ENCODE peak calls at places on chromosomes 12 and 14, in nine cellular contexts. One of them, this sample, is unnamed.

GRCh38 chr14:81694419-81694818 is 160.8 kb upstream of the SEL1L start:
- DNase-seq in colonic mucosa: no peak
- DNase-seq in PC-3: no peak
- DNase-seq in fibroblast of lung: no peak
- DNase-seq in mammary epithelial cell: no peak
- DNase-seq in IMR-90: no peak
- DNase-seq in endothelial cell of umbilical vein: no peak
- DNase-seq in astrocyte: no peak
- DNase-seq in HepG2: no peak
- DNase-seq in this sample: no peak

GRCh38 chr12:108657130-108657745 is 23.5 kb upstream of the SELPLG start:
- DNase-seq in mammary epithelial cell: no peak
- DNase-seq in PC-3: no peak
- DNase-seq in IMR-90: no peak
- DNase-seq in endothelial cell of umbilical vein: no peak
- DNase-seq in fibroblast of lung: no peak
- DNase-seq in HepG2: peak; percentile 74
- DNase-seq in astrocyte: no peak
- DNase-seq in colonic mucosa: peak; percentile 49
- DNase-seq in this sample: peak; percentile 77

GRCh38 chr12:60197589-60197988 is 601.8 kb downstream of the SLC16A7 start:
- DNase-seq in mammary epithelial cell: peak; percentile 35
- DNase-seq in colonic mucosa: no peak
- DNase-seq in IMR-90: peak; percentile 77
- DNase-seq in astrocyte: peak; percentile 30
- DNase-seq in PC-3: peak; percentile 66
- DNase-seq in fibroblast of lung: peak; percentile 44
- DNase-seq in HepG2: no peak
- DNase-seq in endothelial cell of umbilical vein: peak; percentile 14
- DNase-seq in this sample: no peak

GRCh38 chr12:29640589-29641345 is 143.0 kb downstream of the TMTC1 start:
- DNase-seq in PC-3: peak; percentile 74
- DNase-seq in fibroblast of lung: peak; percentile 76
- DNase-seq in IMR-90: peak; percentile 68
- DNase-seq in endothelial cell of umbilical vein: no peak
- DNase-seq in colonic mucosa: no peak
- DNase-seq in HepG2: peak; percentile 63
- DNase-seq in mammary epithelial cell: peak; percentile 60
- DNase-seq in astrocyte: peak; percentile 71
- DNase-seq in this sample: peak; percentile 57

GRCh38 chr14:61388976-61389576 is 67.7 kb downstream of the PRKCH start:
- DNase-seq in fibroblast of lung: peak; percentile 8
- DNase-seq in astrocyte: no peak
- DNase-seq in mammary epithelial cell: peak; percentile 68
- DNase-seq in HepG2: no peak
- DNase-seq in PC-3: peak; percentile 63
- DNase-seq in IMR-90: no peak
- DNase-seq in colonic mucosa: no peak
- DNase-seq in endothelial cell of umbilical vein: peak; percentile 28
- DNase-seq in this sample: no peak

GRCh38 chr14:50531595-50532501 is 521 bp downstream of the MAP4K5 start:
- DNase-seq in astrocyte: no peak
- DNase-seq in colonic mucosa: peak; percentile 47
- DNase-seq in HepG2: no peak
- DNase-seq in IMR-90: peak; percentile 29
- DNase-seq in fibroblast of lung: peak; percentile 55
- DNase-seq in endothelial cell of umbilical vein: peak; percentile 57
- DNase-seq in PC-3: peak; percentile 34
- DNase-seq in mammary epithelial cell: peak; percentile 54
- DNase-seq in this sample: peak; percentile 79

GRCh38 chr14:104133496-104133895 is 4.9 kb upstream of the KIF26A start:
- DNase-seq in fibroblast of lung: no peak
- DNase-seq in mammary epithelial cell: no peak
- DNase-seq in IMR-90: no peak
- DNase-seq in PC-3: no peak
- DNase-seq in astrocyte: no peak
- DNase-seq in HepG2: no peak
- DNase-seq in endothelial cell of umbilical vein: no peak
- DNase-seq in colonic mucosa: no peak
- DNase-seq in this sample: no peak

GRCh38 chr14:70585221-70585620 is 15.2 kb downstream of the MED6 start:
- DNase-seq in astrocyte: no peak
- DNase-seq in colonic mucosa: no peak
- DNase-seq in IMR-90: peak; percentile 7
- DNase-seq in HepG2: no peak
- DNase-seq in mammary epithelial cell: peak; percentile 21
- DNase-seq in fibroblast of lung: no peak
- DNase-seq in endothelial cell of umbilical vein: no peak
- DNase-seq in PC-3: peak; percentile 11
- DNase-seq in this sample: peak; percentile 6

GRCh38 chr12:12943589-12944260 is 8.2 kb downstream of the GPRC5D start:
- DNase-seq in astrocyte: no peak
- DNase-seq in HepG2: no peak
- DNase-seq in endothelial cell of umbilical vein: no peak
- DNase-seq in mammary epithelial cell: no peak
- DNase-seq in colonic mucosa: no peak
- DNase-seq in IMR-90: peak; percentile 52
- DNase-seq in PC-3: no peak
- DNase-seq in fibroblast of lung: peak; percentile 12
- DNase-seq in this sample: no peak

GRCh38 chr14:54766276-54767138 is 136.1 kb downstream of the GCH1 start:
- DNase-seq in mammary epithelial cell: no peak
- DNase-seq in astrocyte: no peak
- DNase-seq in fibroblast of lung: no peak
- DNase-seq in IMR-90: no peak
- DNase-seq in HepG2: no peak
- DNase-seq in PC-3: no peak
- DNase-seq in endothelial cell of umbilical vein: peak; percentile 16
- DNase-seq in colonic mucosa: no peak
- DNase-seq in this sample: no peak

GRCh38 chr14:64938972-64939816 is 3.4 kb downstream of the GPX2 start:
- DNase-seq in endothelial cell of umbilical vein: no peak
- DNase-seq in fibroblast of lung: no peak
- DNase-seq in astrocyte: no peak
- DNase-seq in IMR-90: no peak
- DNase-seq in colonic mucosa: peak; percentile 65
- DNase-seq in mammary epithelial cell: no peak
- DNase-seq in PC-3: no peak
- DNase-seq in HepG2: no peak
- DNase-seq in this sample: no peak

GRCh38 chr14:64935508-64935907 is 7.0 kb downstream of the GPX2 start:
- DNase-seq in fibroblast of lung: no peak
- DNase-seq in colonic mucosa: no peak
- DNase-seq in mammary epithelial cell: no peak
- DNase-seq in IMR-90: no peak
- DNase-seq in endothelial cell of umbilical vein: no peak
- DNase-seq in astrocyte: no peak
- DNase-seq in PC-3: no peak
- DNase-seq in HepG2: no peak
- DNase-seq in this sample: no peak

GRCh38 chr14:64937821-64938193 is 4.7 kb downstream of the GPX2 start:
- DNase-seq in astrocyte: no peak
- DNase-seq in HepG2: peak; percentile 63
- DNase-seq in PC-3: peak; percentile 52
- DNase-seq in endothelial cell of umbilical vein: peak; percentile 16
- DNase-seq in colonic mucosa: no peak
- DNase-seq in mammary epithelial cell: no peak
- DNase-seq in IMR-90: peak; percentile 15
- DNase-seq in fibroblast of lung: peak; percentile 11
- DNase-seq in this sample: no peak

GRCh38 chr14:64939817-64940190 is 2.7 kb downstream of the GPX2 start:
- DNase-seq in PC-3: no peak
- DNase-seq in IMR-90: no peak
- DNase-seq in HepG2: no peak
- DNase-seq in astrocyte: no peak
- DNase-seq in colonic mucosa: no peak
- DNase-seq in mammary epithelial cell: no peak
- DNase-seq in fibroblast of lung: no peak
- DNase-seq in endothelial cell of umbilical vein: no peak
- DNase-seq in this sample: no peak

DNA sequence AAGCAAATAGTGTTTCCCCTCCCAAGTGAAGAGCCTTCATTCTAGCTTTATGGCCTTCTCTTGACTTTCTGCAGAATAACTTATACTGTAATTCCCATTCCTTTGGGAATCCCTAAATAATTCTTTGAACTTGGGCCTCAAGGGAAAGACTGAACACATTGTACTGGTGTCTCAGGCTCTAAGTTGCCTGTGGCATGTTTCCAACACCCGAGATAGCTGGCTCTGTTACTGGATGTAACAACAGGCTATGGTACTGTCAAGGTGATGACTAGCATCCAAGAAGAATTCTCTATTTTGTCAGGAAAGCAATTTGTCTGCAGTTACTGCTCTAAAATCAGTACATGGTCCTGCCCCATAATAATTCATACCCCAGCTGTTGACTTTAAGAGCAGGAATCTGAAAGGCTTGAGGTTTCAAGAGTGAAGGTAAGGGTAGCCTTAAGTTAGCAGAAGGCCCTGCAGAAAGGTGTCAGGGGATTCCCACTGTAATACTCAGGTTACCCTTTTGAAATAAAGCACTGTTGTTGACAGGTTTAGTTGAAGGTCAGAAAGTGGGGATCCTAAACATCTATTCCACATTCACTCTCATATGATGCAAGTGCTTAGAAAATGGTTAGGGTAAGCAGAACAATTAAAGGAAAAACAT is 5.2 kb downstream of the GPX2 start:
- DNase-seq in astrocyte: no peak
- DNase-seq in endothelial cell of umbilical vein: no peak
- DNase-seq in colonic mucosa: no peak
- DNase-seq in mammary epithelial cell: no peak
- DNase-seq in PC-3: no peak
- DNase-seq in IMR-90: peak; percentile 18
- DNase-seq in HepG2: no peak
- DNase-seq in fibroblast of lung: no peak
- DNase-seq in this sample: no peak
- TF ChIP-seq CTCF in astrocyte: no peak
- TF ChIP-seq CTCF in endothelial cell of umbilical vein: no peak
- TF ChIP-seq CTCF in colonic mucosa: no peak
- TF ChIP-seq CTCF in mammary epithelial cell: no peak
- TF ChIP-seq CTCF in PC-3: no peak
- TF ChIP-seq CTCF in IMR-90: no peak
- TF ChIP-seq CTCF in HepG2: no peak
- TF ChIP-seq CTCF in fibroblast of lung: no peak
- TF ChIP-seq CTCF in this sample: no peak

DNA sequence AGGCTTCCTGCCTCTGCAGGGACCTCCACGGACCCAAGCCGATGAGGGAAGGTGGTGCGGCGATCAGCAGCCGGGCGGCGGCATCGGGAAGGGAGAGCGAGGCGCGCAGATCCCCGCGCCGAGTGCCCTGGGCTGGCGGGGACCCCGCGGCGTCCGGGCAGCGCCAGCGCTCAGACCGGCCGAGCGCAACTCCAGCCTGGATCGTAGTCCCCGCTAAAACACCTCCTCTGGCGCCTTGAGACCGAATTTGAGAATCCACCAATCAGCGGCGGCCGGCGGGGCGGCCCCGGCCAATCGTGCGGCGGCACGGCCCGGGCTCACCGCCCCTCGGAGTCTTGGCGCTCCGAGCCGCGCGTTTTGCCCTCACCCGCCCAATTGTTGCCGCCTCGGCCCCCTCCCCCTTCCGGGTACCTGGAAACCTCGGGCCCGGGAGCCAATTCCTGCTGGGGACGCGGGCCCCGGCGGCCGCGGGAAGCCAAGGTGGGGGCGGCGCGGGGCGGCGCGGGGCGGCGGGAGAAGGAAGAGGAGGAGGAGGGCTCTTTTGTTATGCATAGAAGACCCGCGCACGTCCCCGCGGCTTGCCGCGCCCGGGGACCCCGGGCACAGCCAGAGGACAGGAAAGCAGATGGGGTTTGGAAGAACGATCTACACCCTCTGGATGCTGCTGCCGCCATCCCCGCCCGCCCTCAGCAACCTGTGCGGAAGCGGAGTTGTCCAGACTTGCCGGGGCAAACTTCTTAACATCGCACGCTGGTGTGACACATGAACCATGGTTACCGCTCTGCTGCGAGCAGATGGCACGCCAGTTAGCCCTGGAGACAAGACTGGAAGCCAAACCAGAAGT is at the start of gene E2F7:
- DNase-seq in endothelial cell of umbilical vein: peak; percentile 91
- DNase-seq in colonic mucosa: peak; percentile 93
- DNase-seq in astrocyte: peak; percentile 83
- DNase-seq in HepG2: peak; percentile 82
- DNase-seq in IMR-90: peak; percentile 87
- DNase-seq in PC-3: peak; percentile 97
- DNase-seq in fibroblast of lung: peak; percentile 91
- DNase-seq in mammary epithelial cell: peak; percentile 96
- DNase-seq in this sample: peak; percentile 98
- H3K9ac ChIP-seq in endothelial cell of umbilical vein: peak within 1 kb of the TSS; percentile 87
- H3K9ac ChIP-seq in colonic mucosa: peak within 1 kb of the TSS; percentile 28
- H3K9ac ChIP-seq in astrocyte: peak within 1 kb of the TSS; percentile 95
- H3K9ac ChIP-seq in HepG2: peak within 1 kb of the TSS; percentile 60
- H3K9ac ChIP-seq in IMR-90: peak within 1 kb of the TSS; percentile 35
- H3K9ac ChIP-seq in PC-3: peak within 1 kb of the TSS; percentile 98
- H3K9ac ChIP-seq in fibroblast of lung: peak within 1 kb of the TSS; percentile 77
- H3K9ac ChIP-seq in mammary epithelial cell: peak within 1 kb of the TSS; percentile 93
- H3K9ac ChIP-seq in this sample: peak within 1 kb of the TSS; percentile 72

GRCh38 chr12:114501474-114501807 is 95.5 kb upstream of the TBX5 start:
- DNase-seq in astrocyte: no peak
- DNase-seq in mammary epithelial cell: no peak
- DNase-seq in PC-3: no peak
- DNase-seq in colonic mucosa: no peak
- DNase-seq in endothelial cell of umbilical vein: no peak
- DNase-seq in IMR-90: no peak
- DNase-seq in HepG2: no peak
- DNase-seq in fibroblast of lung: no peak
- DNase-seq in this sample: peak; percentile 50

GRCh38 chr12:114499338-114499737 is 93.4 kb upstream of the TBX5 start:
- DNase-seq in astrocyte: no peak
- DNase-seq in colonic mucosa: no peak
- DNase-seq in IMR-90: peak; percentile 74
- DNase-seq in PC-3: no peak
- DNase-seq in fibroblast of lung: no peak
- DNase-seq in HepG2: no peak
- DNase-seq in endothelial cell of umbilical vein: no peak
- DNase-seq in mammary epithelial cell: no peak
- DNase-seq in this sample: no peak

GRCh38 chr12:114504311-114504710 is 98.4 kb upstream of the TBX5 start:
- DNase-seq in HepG2: no peak
- DNase-seq in endothelial cell of umbilical vein: no peak
- DNase-seq in fibroblast of lung: no peak
- DNase-seq in PC-3: no peak
- DNase-seq in astrocyte: no peak
- DNase-seq in mammary epithelial cell: no peak
- DNase-seq in colonic mucosa: no peak
- DNase-seq in IMR-90: peak; percentile 44
- DNase-seq in this sample: no peak

GRCh38 chr12:114500775-114501473 is 95.0 kb upstream of the TBX5 start:
- DNase-seq in colonic mucosa: no peak
- DNase-seq in HepG2: no peak
- DNase-seq in IMR-90: no peak
- DNase-seq in astrocyte: no peak
- DNase-seq in PC-3: no peak
- DNase-seq in mammary epithelial cell: no peak
- DNase-seq in fibroblast of lung: no peak
- DNase-seq in endothelial cell of umbilical vein: no peak
- DNase-seq in this sample: peak; percentile 63
- TF ChIP-seq CTCF in colonic mucosa: no peak
- TF ChIP-seq CTCF in HepG2: no peak
- TF ChIP-seq CTCF in IMR-90: no peak
- TF ChIP-seq CTCF in astrocyte: no peak
- TF ChIP-seq CTCF in PC-3: no peak
- TF ChIP-seq CTCF in mammary epithelial cell: no peak
- TF ChIP-seq CTCF in fibroblast of lung: no peak
- TF ChIP-seq CTCF in endothelial cell of umbilical vein: no peak
- TF ChIP-seq CTCF in this sample: no peak

GRCh38 chr12:44875954-44876553 is at the start of gene NELL2:
- DNase-seq in HepG2: no peak
- DNase-seq in colonic mucosa: peak; percentile 59
- DNase-seq in IMR-90: no peak
- DNase-seq in astrocyte: peak; percentile 13
- DNase-seq in fibroblast of lung: peak; percentile 35
- DNase-seq in PC-3: peak; percentile 40
- DNase-seq in endothelial cell of umbilical vein: peak; percentile 8
- DNase-seq in mammary epithelial cell: peak; percentile 35
- DNase-seq in this sample: peak; percentile 95
- H3K9ac ChIP-seq in HepG2: no peak within 1 kb of the TSS
- H3K9ac ChIP-seq in colonic mucosa: no peak within 1 kb of the TSS
- H3K9ac ChIP-seq in IMR-90: no peak within 1 kb of the TSS
- H3K9ac ChIP-seq in astrocyte: no peak within 1 kb of the TSS
- H3K9ac ChIP-seq in fibroblast of lung: no peak within 1 kb of the TSS
- H3K9ac ChIP-seq in PC-3: no peak within 1 kb of the TSS
- H3K9ac ChIP-seq in endothelial cell of umbilical vein: no peak within 1 kb of the TSS
- H3K9ac ChIP-seq in mammary epithelial cell: no peak within 1 kb of the TSS
- H3K9ac ChIP-seq in this sample: peak within 1 kb of the TSS; percentile 53

This sample was measured in neural progenitor cell.